ENCODE peak calls at places on chromosomes 3 and 15, in eight cellular contexts. Z is coronary artery, A is fibroblast of mammary gland, N is IMR-90, G is OCI-LY7, W is AG04450, T is ovary, D is cardiac fibroblast. K is an unnamed sample.

GRCh38 chr3:143731776-143732175 is 116.5 kb downstream of the SLC9A9 start:
- DNase-seq in A (peak; percentile 10), D (no peak), N (peak; percentile 0), T (no peak), Z (no peak), W (no peak), G (no peak), K (no peak)

GRCh38 chr3:155891341-155891740 is 20.9 kb downstream of the GMPS start:
- DNase-seq in D (no peak), T (no peak), A (peak; percentile 33), W (no peak), G (no peak), N (no peak), Z (no peak), K (no peak)

GRCh38 chr15:63896336-63897115 is 62.8 kb upstream of the HERC1 start:
- DNase-seq in D (peak; percentile 77), T (peak; percentile 38), Z (no peak), A (peak; percentile 73), G (no peak), N (peak; percentile 81), W (no peak), K (no peak)

GRCh38 chr3:58173670-58174472 is 36.9 kb downstream of the DNASE1L3 start:
- DNase-seq in Z (no peak), W (no peak), T (no peak), N (no peak), G (peak; percentile 58), D (peak; percentile 36), A (no peak), K (no peak)

GRCh38 chr15:99435138-99435695 is 130.6 kb upstream of the MEF2A start:
- DNase-seq in D (no peak), W (no peak), N (no peak), A (no peak), G (peak; percentile 11), T (no peak), Z (no peak), K (peak; percentile 67)

GRCh38 chr3:16476636-16477035 is 36.9 kb downstream of the RFTN1 start:
- DNase-seq in G (no peak), D (peak; percentile 90), Z (no peak), T (no peak), A (peak; percentile 96), N (peak; percentile 99), W (peak; percentile 95), K (no peak)

GRCh38 chr15:48823706-48824105 is 12.8 kb upstream of the CEP152 start:
- DNase-seq in G (no peak), Z (no peak), W (no peak), D (no peak), T (no peak), N (no peak), A (no peak), K (no peak)

GRCh38 chr3:169865176-169865800 is 4.4 kb downstream of the LRRC31 start:
- DNase-seq in Z (no peak), N (no peak), T (no peak), D (no peak), A (no peak), W (no peak), G (peak; percentile 47), K (no peak)

GRCh38 chr3:177894021-177894690 is 642.1 kb upstream of the KCNMB2 start:
- DNase-seq in G (no peak), D (no peak), A (no peak), Z (no peak), T (no peak), N (no peak), W (no peak), K (no peak)

GRCh38 chr15:78726870-78727551 is 84.3 kb downstream of the ADAMTS7 start:
- DNase-seq in T (no peak), Z (peak; percentile 57), N (no peak), A (peak; percentile 18), G (peak; percentile 78), W (no peak), D (no peak), K (peak; percentile 69)

GRCh38 chr3:127449489-127450212 is 140.9 kb downstream of the TPRA1 start:
- DNase-seq in T (peak; percentile 8), D (no peak), W (no peak), G (no peak), A (no peak), N (no peak), Z (peak; percentile 28), K (no peak)

GRCh38 chr3:47394140-47394855 is 13.5 kb downstream of the PTPN23 start:
- DNase-seq in D (peak; percentile 51), N (peak; percentile 56), W (no peak), Z (no peak), G (no peak), A (no peak), T (no peak), K (no peak)

GRCh38 chr3:127707777-127708438 is 35.2 kb downstream of the ABTB1 start:
- DNase-seq in W (no peak), T (no peak), N (no peak), A (no peak), D (no peak), Z (peak; percentile 71), G (no peak), K (no peak)

GRCh38 chr3:196203833-196204232 is 7.4 kb downstream of the ZDHHC19 start:
- DNase-seq in A (no peak), W (no peak), N (no peak), T (no peak), D (no peak), Z (no peak), G (no peak), K (no peak)

GRCh38 chr3:18119866-18120265 is 305.3 kb downstream of the SATB1 start:
- DNase-seq in D (no peak), T (no peak), W (no peak), A (no peak), N (no peak), G (no peak), Z (no peak), K (no peak)

GRCh38 chr3:81723732-81724313 is 37.6 kb downstream of the GBE1 start:
- DNase-seq in T (no peak), N (peak; percentile 59), Z (no peak), D (peak; percentile 69), W (no peak), G (no peak), A (peak; percentile 43), K (no peak)

GRCh38 chr3:15899438-15899837 is 101.7 kb upstream of the ANKRD28 start:
- DNase-seq in A (peak; percentile 87), D (peak; percentile 52), T (no peak), N (peak; percentile 85), Z (no peak), G (peak; percentile 9), W (peak; percentile 26), K (no peak)

GRCh38 chr3:129023909-129024308 is 22.8 kb downstream of the EFCC1 start:
- DNase-seq in W (no peak), N (peak; percentile 28), Z (no peak), G (peak; percentile 58), T (no peak), A (peak; percentile 21), D (no peak), K (no peak)
- TF ChIP-seq CTCF in W (peak; percentile 38), N (peak; percentile 33), Z (no peak), G (peak; percentile 70), T (no peak), A (peak; percentile 18), D (peak; percentile 23), K (peak; percentile 46)

GRCh38 chr3:179750720-179751328 is 98.0 kb downstream of the USP13 start:
- DNase-seq in D (peak; percentile 37), W (no peak), T (no peak), Z (no peak), G (peak; percentile 17), A (peak; percentile 39), N (peak; percentile 28), K (no peak)
- TF ChIP-seq CTCF in D (peak; percentile 82), W (peak; percentile 75), T (no peak), Z (no peak), G (peak; percentile 75), A (peak; percentile 77), N (peak; percentile 57), K (peak; percentile 72)

DNA sequence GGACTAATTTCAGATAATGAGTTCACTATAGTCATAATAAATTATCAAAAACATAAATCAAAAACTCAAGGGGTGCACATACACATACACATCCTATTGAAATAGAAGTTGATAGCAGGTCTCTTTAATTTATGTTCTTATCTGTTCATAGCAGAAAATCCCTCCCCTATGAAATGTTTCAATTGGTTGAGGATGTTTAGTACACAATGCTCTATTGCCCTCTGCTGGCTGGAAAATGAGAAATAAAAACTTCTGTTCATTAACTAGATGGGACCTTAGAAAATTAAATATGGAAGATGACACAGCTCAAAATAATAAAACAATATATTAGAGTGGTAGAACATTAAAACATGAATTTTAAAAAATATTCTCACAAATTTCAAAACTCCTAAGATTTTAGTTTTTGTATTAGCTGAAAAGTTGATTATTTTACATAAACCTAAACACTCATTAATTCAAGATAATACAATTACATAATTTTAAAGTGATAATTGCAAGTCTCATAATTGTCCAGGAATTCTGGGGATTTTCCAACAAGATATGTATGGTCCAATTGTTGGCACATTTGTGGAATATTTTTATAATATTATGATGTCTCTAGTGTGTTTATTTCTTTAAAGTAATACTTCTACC is 735.0 kb downstream of the ROBO1 start:
- DNase-seq in G (peak; percentile 41), Z (no peak), A (peak; percentile 69), N (peak; percentile 67), T (no peak), D (peak; percentile 76), W (peak; percentile 13), K (no peak)
- TF ChIP-seq CTCF in G (peak; percentile 84), Z (peak; percentile 45), A (peak; percentile 66), N (peak; percentile 69), T (peak; percentile 60), D (peak; percentile 52), W (peak; percentile 68), K (peak; percentile 91)

DNA sequence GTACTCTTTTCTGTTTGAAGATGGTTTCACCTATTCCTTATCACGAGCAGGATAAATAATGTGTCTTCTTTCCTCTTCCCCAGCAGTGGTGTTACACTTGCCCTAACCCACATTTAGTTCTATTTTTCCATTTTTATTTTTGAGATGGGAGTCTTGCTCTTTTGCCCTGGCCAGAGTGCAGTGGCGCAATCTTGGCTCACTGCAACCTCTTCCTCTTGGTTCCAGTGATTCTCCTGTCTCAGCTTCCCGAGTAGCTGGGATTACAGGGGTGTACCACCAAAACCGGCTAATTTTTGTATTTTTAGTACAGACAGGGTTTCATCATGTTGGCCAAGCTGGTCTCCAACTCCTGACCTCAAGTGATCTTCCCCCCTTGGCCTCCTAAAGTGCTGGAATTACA is 372.4 kb downstream of the FOXP1 start:
- DNase-seq in N (no peak), D (no peak), A (peak; percentile 22), W (no peak), Z (no peak), G (no peak), T (no peak), K (no peak)
- TF ChIP-seq CTCF in N (no peak), D (no peak), A (no peak), W (no peak), Z (no peak), G (no peak), T (no peak), K (no peak)

DNA sequence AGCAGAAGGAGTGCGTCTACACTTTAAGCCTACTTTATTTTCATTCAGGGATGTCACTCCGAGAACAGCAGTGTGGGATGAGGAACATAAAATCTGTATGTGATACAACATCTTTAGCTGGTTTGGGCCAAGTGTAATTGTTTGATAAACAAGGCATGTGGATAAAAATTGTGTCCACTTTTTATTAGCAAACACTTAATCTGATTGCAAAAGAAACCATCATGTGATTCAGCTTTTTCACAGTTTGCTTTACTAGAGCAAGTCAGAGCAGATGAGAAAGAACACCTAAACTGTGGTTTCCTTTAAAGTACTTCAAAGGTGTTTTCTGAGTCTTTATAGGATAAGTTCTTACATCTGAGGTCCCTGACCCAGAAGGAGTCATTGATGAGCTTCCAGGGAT is 237.9 kb downstream of the THSD4 start:
- DNase-seq in Z (no peak), N (no peak), G (no peak), W (no peak), T (no peak), A (no peak), D (no peak), K (no peak)
- TF ChIP-seq CTCF in Z (no peak), N (no peak), G (no peak), W (no peak), T (no peak), A (no peak), D (no peak), K (no peak)

GRCh38 chr3:89049119-89049518 is 58.3 kb upstream of the EPHA3 start:
- DNase-seq in T (no peak), D (no peak), Z (no peak), W (no peak), A (no peak), N (peak; percentile 11), G (peak; percentile 4), K (no peak)
- TF ChIP-seq CTCF in T (no peak), D (peak; percentile 31), Z (no peak), W (peak; percentile 44), A (no peak), N (peak; percentile 29), G (peak; percentile 42), K (peak; percentile 56)

K was measured in type B pancreatic cell.